ENCODE peak calls at places on chromosomes 4 and X, in eight cellular contexts. One of them, this sample, is unnamed.

GRCh38 chr4:120056249-120056648 is 10.4 kb downstream of the MAD2L1 start:
- DNase-seq in GM04504: peak; percentile 10
- DNase-seq in NCI-H1694 treated with DMSO at 0.1 percent for 48 hours: no peak
- DNase-seq in GM23248: peak; percentile 70
- DNase-seq in dorsolateral prefrontal cortex: no peak
- DNase-seq in stimulated activated CD4-positive, alpha-beta T cell treated with anti-CD3 and anti-CD28 coated beads, Interleukin-4, amount 100 ng/mL, for 48 hours: no peak
- DNase-seq in HCT116: no peak
- DNase-seq in activated T-helper 1 cell treated with anti-CD3 and anti-CD28 coated beads, Interleukin-12 subunit alpha, Interleukin-12 subunit beta, Interleukin-2, Interleukin-4 antibody, amounts not matched to agents 30 ng/mL and 10 ng/mL and 1 ng/mL, durations not matched to agents 14 hours and 24 hours and 36 hours: no peak
- DNase-seq in this sample: no peak

GRCh38 chr4:79540143-79540542 is 132.1 kb upstream of the GK2 start:
- DNase-seq in GM04504: no peak
- DNase-seq in NCI-H1694 treated with DMSO at 0.1 percent for 48 hours: no peak
- DNase-seq in GM23248: no peak
- DNase-seq in dorsolateral prefrontal cortex: no peak
- DNase-seq in stimulated activated CD4-positive, alpha-beta T cell treated with anti-CD3 and anti-CD28 coated beads, Interleukin-4, amount 100 ng/mL, for 48 hours: no peak
- DNase-seq in HCT116: no peak
- DNase-seq in activated T-helper 1 cell treated with anti-CD3 and anti-CD28 coated beads, Interleukin-12 subunit alpha, Interleukin-12 subunit beta, Interleukin-2, Interleukin-4 antibody, amounts not matched to agents 30 ng/mL and 10 ng/mL and 1 ng/mL, durations not matched to agents 14 hours and 24 hours and 36 hours: no peak
- DNase-seq in this sample: no peak

GRCh38 chrX:155048997-155049619 is 21.8 kb downstream of the CMC4 start:
- DNase-seq in GM04504: no peak
- DNase-seq in NCI-H1694 treated with DMSO at 0.1 percent for 48 hours: peak; percentile 34
- DNase-seq in GM23248: peak; percentile 66
- DNase-seq in dorsolateral prefrontal cortex: no peak
- DNase-seq in stimulated activated CD4-positive, alpha-beta T cell treated with anti-CD3 and anti-CD28 coated beads, Interleukin-4, amount 100 ng/mL, for 48 hours: peak; percentile 19
- DNase-seq in HCT116: no peak
- DNase-seq in activated T-helper 1 cell treated with anti-CD3 and anti-CD28 coated beads, Interleukin-12 subunit alpha, Interleukin-12 subunit beta, Interleukin-2, Interleukin-4 antibody, amounts not matched to agents 30 ng/mL and 10 ng/mL and 1 ng/mL, durations not matched to agents 14 hours and 24 hours and 36 hours: peak; percentile 13
- DNase-seq in this sample: no peak

GRCh38 chrX:71636438-71637252 is 18.3 kb upstream of the CXCR3 start:
- DNase-seq in GM04504: no peak
- DNase-seq in NCI-H1694 treated with DMSO at 0.1 percent for 48 hours: no peak
- DNase-seq in GM23248: no peak
- DNase-seq in dorsolateral prefrontal cortex: no peak
- DNase-seq in stimulated activated CD4-positive, alpha-beta T cell treated with anti-CD3 and anti-CD28 coated beads, Interleukin-4, amount 100 ng/mL, for 48 hours: no peak
- DNase-seq in HCT116: no peak
- DNase-seq in activated T-helper 1 cell treated with anti-CD3 and anti-CD28 coated beads, Interleukin-12 subunit alpha, Interleukin-12 subunit beta, Interleukin-2, Interleukin-4 antibody, amounts not matched to agents 30 ng/mL and 10 ng/mL and 1 ng/mL, durations not matched to agents 14 hours and 24 hours and 36 hours: no peak
- DNase-seq in this sample: no peak

GRCh38 chr4:176340871-176341685 is 21.3 kb downstream of the SPCS3 start:
- DNase-seq in GM04504: no peak
- DNase-seq in NCI-H1694 treated with DMSO at 0.1 percent for 48 hours: peak; percentile 4
- DNase-seq in GM23248: peak; percentile 72
- DNase-seq in dorsolateral prefrontal cortex: no peak
- DNase-seq in stimulated activated CD4-positive, alpha-beta T cell treated with anti-CD3 and anti-CD28 coated beads, Interleukin-4, amount 100 ng/mL, for 48 hours: no peak
- DNase-seq in HCT116: no peak
- DNase-seq in activated T-helper 1 cell treated with anti-CD3 and anti-CD28 coated beads, Interleukin-12 subunit alpha, Interleukin-12 subunit beta, Interleukin-2, Interleukin-4 antibody, amounts not matched to agents 30 ng/mL and 10 ng/mL and 1 ng/mL, durations not matched to agents 14 hours and 24 hours and 36 hours: no peak
- DNase-seq in this sample: no peak

GRCh38 chr4:99028187-99028586 is 32.7 kb downstream of the METAP1 start:
- DNase-seq in GM04504: peak; percentile 8
- DNase-seq in NCI-H1694 treated with DMSO at 0.1 percent for 48 hours: no peak
- DNase-seq in GM23248: peak; percentile 54
- DNase-seq in dorsolateral prefrontal cortex: no peak
- DNase-seq in stimulated activated CD4-positive, alpha-beta T cell treated with anti-CD3 and anti-CD28 coated beads, Interleukin-4, amount 100 ng/mL, for 48 hours: no peak
- DNase-seq in HCT116: no peak
- DNase-seq in activated T-helper 1 cell treated with anti-CD3 and anti-CD28 coated beads, Interleukin-12 subunit alpha, Interleukin-12 subunit beta, Interleukin-2, Interleukin-4 antibody, amounts not matched to agents 30 ng/mL and 10 ng/mL and 1 ng/mL, durations not matched to agents 14 hours and 24 hours and 36 hours: no peak
- DNase-seq in this sample: no peak

GRCh38 chrX:65035451-65035779 is 59.2 kb upstream of the ZC4H2 start:
- DNase-seq in GM04504: peak; percentile 9
- DNase-seq in NCI-H1694 treated with DMSO at 0.1 percent for 48 hours: no peak
- DNase-seq in GM23248: peak; percentile 74
- DNase-seq in dorsolateral prefrontal cortex: no peak
- DNase-seq in stimulated activated CD4-positive, alpha-beta T cell treated with anti-CD3 and anti-CD28 coated beads, Interleukin-4, amount 100 ng/mL, for 48 hours: no peak
- DNase-seq in HCT116: no peak
- DNase-seq in activated T-helper 1 cell treated with anti-CD3 and anti-CD28 coated beads, Interleukin-12 subunit alpha, Interleukin-12 subunit beta, Interleukin-2, Interleukin-4 antibody, amounts not matched to agents 30 ng/mL and 10 ng/mL and 1 ng/mL, durations not matched to agents 14 hours and 24 hours and 36 hours: no peak
- DNase-seq in this sample: no peak

GRCh38 chr4:76851375-76851774 is 46.6 kb downstream of the SOWAHB start:
- DNase-seq in GM04504: no peak
- DNase-seq in NCI-H1694 treated with DMSO at 0.1 percent for 48 hours: no peak
- DNase-seq in GM23248: no peak
- DNase-seq in dorsolateral prefrontal cortex: no peak
- DNase-seq in stimulated activated CD4-positive, alpha-beta T cell treated with anti-CD3 and anti-CD28 coated beads, Interleukin-4, amount 100 ng/mL, for 48 hours: no peak
- DNase-seq in HCT116: no peak
- DNase-seq in activated T-helper 1 cell treated with anti-CD3 and anti-CD28 coated beads, Interleukin-12 subunit alpha, Interleukin-12 subunit beta, Interleukin-2, Interleukin-4 antibody, amounts not matched to agents 30 ng/mL and 10 ng/mL and 1 ng/mL, durations not matched to agents 14 hours and 24 hours and 36 hours: no peak
- DNase-seq in this sample: no peak

GRCh38 chr4:152014280-152014679 is 253.5 kb upstream of the GATB start:
- DNase-seq in GM04504: no peak
- DNase-seq in NCI-H1694 treated with DMSO at 0.1 percent for 48 hours: no peak
- DNase-seq in GM23248: no peak
- DNase-seq in dorsolateral prefrontal cortex: no peak
- DNase-seq in stimulated activated CD4-positive, alpha-beta T cell treated with anti-CD3 and anti-CD28 coated beads, Interleukin-4, amount 100 ng/mL, for 48 hours: peak; percentile 33
- DNase-seq in HCT116: no peak
- DNase-seq in activated T-helper 1 cell treated with anti-CD3 and anti-CD28 coated beads, Interleukin-12 subunit alpha, Interleukin-12 subunit beta, Interleukin-2, Interleukin-4 antibody, amounts not matched to agents 30 ng/mL and 10 ng/mL and 1 ng/mL, durations not matched to agents 14 hours and 24 hours and 36 hours: peak; percentile 54
- DNase-seq in this sample: no peak

GRCh38 chr4:45350438-45350837 is 624.1 kb upstream of the GNPDA2 start:
- DNase-seq in GM04504: no peak
- DNase-seq in NCI-H1694 treated with DMSO at 0.1 percent for 48 hours: no peak
- DNase-seq in GM23248: peak; percentile 43
- DNase-seq in dorsolateral prefrontal cortex: no peak
- DNase-seq in stimulated activated CD4-positive, alpha-beta T cell treated with anti-CD3 and anti-CD28 coated beads, Interleukin-4, amount 100 ng/mL, for 48 hours: no peak
- DNase-seq in HCT116: no peak
- DNase-seq in activated T-helper 1 cell treated with anti-CD3 and anti-CD28 coated beads, Interleukin-12 subunit alpha, Interleukin-12 subunit beta, Interleukin-2, Interleukin-4 antibody, amounts not matched to agents 30 ng/mL and 10 ng/mL and 1 ng/mL, durations not matched to agents 14 hours and 24 hours and 36 hours: no peak
- DNase-seq in this sample: no peak

GRCh38 chr4:157141976-157142375 is 66.0 kb downstream of the GLRB start:
- DNase-seq in GM04504: no peak
- DNase-seq in NCI-H1694 treated with DMSO at 0.1 percent for 48 hours: no peak
- DNase-seq in GM23248: no peak
- DNase-seq in dorsolateral prefrontal cortex: no peak
- DNase-seq in stimulated activated CD4-positive, alpha-beta T cell treated with anti-CD3 and anti-CD28 coated beads, Interleukin-4, amount 100 ng/mL, for 48 hours: no peak
- DNase-seq in HCT116: no peak
- DNase-seq in activated T-helper 1 cell treated with anti-CD3 and anti-CD28 coated beads, Interleukin-12 subunit alpha, Interleukin-12 subunit beta, Interleukin-2, Interleukin-4 antibody, amounts not matched to agents 30 ng/mL and 10 ng/mL and 1 ng/mL, durations not matched to agents 14 hours and 24 hours and 36 hours: no peak
- DNase-seq in this sample: no peak

GRCh38 chr4:152696764-152697250 is 17.0 kb upstream of the TMEM154 start:
- DNase-seq in GM04504: no peak
- DNase-seq in NCI-H1694 treated with DMSO at 0.1 percent for 48 hours: no peak
- DNase-seq in GM23248: peak; percentile 79
- DNase-seq in dorsolateral prefrontal cortex: no peak
- DNase-seq in stimulated activated CD4-positive, alpha-beta T cell treated with anti-CD3 and anti-CD28 coated beads, Interleukin-4, amount 100 ng/mL, for 48 hours: peak; percentile 52
- DNase-seq in HCT116: peak; percentile 54
- DNase-seq in activated T-helper 1 cell treated with anti-CD3 and anti-CD28 coated beads, Interleukin-12 subunit alpha, Interleukin-12 subunit beta, Interleukin-2, Interleukin-4 antibody, amounts not matched to agents 30 ng/mL and 10 ng/mL and 1 ng/mL, durations not matched to agents 14 hours and 24 hours and 36 hours: peak; percentile 64
- DNase-seq in this sample: peak; percentile 73

GRCh38 chr4:156746111-156746510 is 225.5 kb downstream of the PDGFC start:
- DNase-seq in GM04504: no peak
- DNase-seq in NCI-H1694 treated with DMSO at 0.1 percent for 48 hours: no peak
- DNase-seq in GM23248: no peak
- DNase-seq in dorsolateral prefrontal cortex: no peak
- DNase-seq in stimulated activated CD4-positive, alpha-beta T cell treated with anti-CD3 and anti-CD28 coated beads, Interleukin-4, amount 100 ng/mL, for 48 hours: no peak
- DNase-seq in HCT116: no peak
- DNase-seq in activated T-helper 1 cell treated with anti-CD3 and anti-CD28 coated beads, Interleukin-12 subunit alpha, Interleukin-12 subunit beta, Interleukin-2, Interleukin-4 antibody, amounts not matched to agents 30 ng/mL and 10 ng/mL and 1 ng/mL, durations not matched to agents 14 hours and 24 hours and 36 hours: no peak
- DNase-seq in this sample: no peak

GRCh38 chr4:59945277-59945676 is 1254.8 kb upstream of the ADGRL3 start:
- DNase-seq in GM04504: no peak
- DNase-seq in NCI-H1694 treated with DMSO at 0.1 percent for 48 hours: no peak
- DNase-seq in GM23248: peak; percentile 1
- DNase-seq in dorsolateral prefrontal cortex: no peak
- DNase-seq in stimulated activated CD4-positive, alpha-beta T cell treated with anti-CD3 and anti-CD28 coated beads, Interleukin-4, amount 100 ng/mL, for 48 hours: no peak
- DNase-seq in HCT116: no peak
- DNase-seq in activated T-helper 1 cell treated with anti-CD3 and anti-CD28 coated beads, Interleukin-12 subunit alpha, Interleukin-12 subunit beta, Interleukin-2, Interleukin-4 antibody, amounts not matched to agents 30 ng/mL and 10 ng/mL and 1 ng/mL, durations not matched to agents 14 hours and 24 hours and 36 hours: no peak
- DNase-seq in this sample: peak; percentile 15

GRCh38 chr4:4746444-4746843 is 113.0 kb upstream of the MSX1 start:
- DNase-seq in GM04504: no peak
- DNase-seq in NCI-H1694 treated with DMSO at 0.1 percent for 48 hours: no peak
- DNase-seq in GM23248: no peak
- DNase-seq in dorsolateral prefrontal cortex: no peak
- DNase-seq in stimulated activated CD4-positive, alpha-beta T cell treated with anti-CD3 and anti-CD28 coated beads, Interleukin-4, amount 100 ng/mL, for 48 hours: no peak
- DNase-seq in HCT116: no peak
- DNase-seq in activated T-helper 1 cell treated with anti-CD3 and anti-CD28 coated beads, Interleukin-12 subunit alpha, Interleukin-12 subunit beta, Interleukin-2, Interleukin-4 antibody, amounts not matched to agents 30 ng/mL and 10 ng/mL and 1 ng/mL, durations not matched to agents 14 hours and 24 hours and 36 hours: no peak
- DNase-seq in this sample: no peak

GRCh38 chr4:25861951-25862410 is 807 bp downstream of the SEL1L3 start:
- DNase-seq in GM04504: no peak
- DNase-seq in NCI-H1694 treated with DMSO at 0.1 percent for 48 hours: no peak
- DNase-seq in GM23248: peak; percentile 70
- DNase-seq in dorsolateral prefrontal cortex: no peak
- DNase-seq in stimulated activated CD4-positive, alpha-beta T cell treated with anti-CD3 and anti-CD28 coated beads, Interleukin-4, amount 100 ng/mL, for 48 hours: no peak
- DNase-seq in HCT116: no peak
- DNase-seq in activated T-helper 1 cell treated with anti-CD3 and anti-CD28 coated beads, Interleukin-12 subunit alpha, Interleukin-12 subunit beta, Interleukin-2, Interleukin-4 antibody, amounts not matched to agents 30 ng/mL and 10 ng/mL and 1 ng/mL, durations not matched to agents 14 hours and 24 hours and 36 hours: peak; percentile 27
- DNase-seq in this sample: no peak

GRCh38 chrX:56232221-56233082 is at the start of gene KLF8:
- DNase-seq in GM04504: no peak
- DNase-seq in NCI-H1694 treated with DMSO at 0.1 percent for 48 hours: no peak
- DNase-seq in GM23248: peak; percentile 56
- DNase-seq in dorsolateral prefrontal cortex: no peak
- DNase-seq in stimulated activated CD4-positive, alpha-beta T cell treated with anti-CD3 and anti-CD28 coated beads, Interleukin-4, amount 100 ng/mL, for 48 hours: peak; percentile 30
- DNase-seq in HCT116: peak; percentile 8
- DNase-seq in activated T-helper 1 cell treated with anti-CD3 and anti-CD28 coated beads, Interleukin-12 subunit alpha, Interleukin-12 subunit beta, Interleukin-2, Interleukin-4 antibody, amounts not matched to agents 30 ng/mL and 10 ng/mL and 1 ng/mL, durations not matched to agents 14 hours and 24 hours and 36 hours: peak; percentile 25
- DNase-seq in this sample: peak; percentile 19

GRCh38 chr4:85419103-85419502 is 55.8 kb upstream of the ARHGAP24 start:
- DNase-seq in GM04504: no peak
- DNase-seq in NCI-H1694 treated with DMSO at 0.1 percent for 48 hours: no peak
- DNase-seq in GM23248: no peak
- DNase-seq in dorsolateral prefrontal cortex: no peak
- DNase-seq in stimulated activated CD4-positive, alpha-beta T cell treated with anti-CD3 and anti-CD28 coated beads, Interleukin-4, amount 100 ng/mL, for 48 hours: no peak
- DNase-seq in HCT116: no peak
- DNase-seq in activated T-helper 1 cell treated with anti-CD3 and anti-CD28 coated beads, Interleukin-12 subunit alpha, Interleukin-12 subunit beta, Interleukin-2, Interleukin-4 antibody, amounts not matched to agents 30 ng/mL and 10 ng/mL and 1 ng/mL, durations not matched to agents 14 hours and 24 hours and 36 hours: no peak
- DNase-seq in this sample: no peak

GRCh38 chr4:81635747-81636146 is 164.0 kb upstream of the RASGEF1B start:
- DNase-seq in GM04504: no peak
- DNase-seq in NCI-H1694 treated with DMSO at 0.1 percent for 48 hours: no peak
- DNase-seq in GM23248: no peak
- DNase-seq in dorsolateral prefrontal cortex: no peak
- DNase-seq in stimulated activated CD4-positive, alpha-beta T cell treated with anti-CD3 and anti-CD28 coated beads, Interleukin-4, amount 100 ng/mL, for 48 hours: no peak
- DNase-seq in HCT116: peak; percentile 3
- DNase-seq in activated T-helper 1 cell treated with anti-CD3 and anti-CD28 coated beads, Interleukin-12 subunit alpha, Interleukin-12 subunit beta, Interleukin-2, Interleukin-4 antibody, amounts not matched to agents 30 ng/mL and 10 ng/mL and 1 ng/mL, durations not matched to agents 14 hours and 24 hours and 36 hours: no peak
- DNase-seq in this sample: no peak

GRCh38 chrX:24023972-24024664 is 2.9 kb downstream of the KLHL15 start:
- DNase-seq in GM04504: no peak
- DNase-seq in NCI-H1694 treated with DMSO at 0.1 percent for 48 hours: peak; percentile 31
- DNase-seq in GM23248: peak; percentile 52
- DNase-seq in dorsolateral prefrontal cortex: no peak
- DNase-seq in stimulated activated CD4-positive, alpha-beta T cell treated with anti-CD3 and anti-CD28 coated beads, Interleukin-4, amount 100 ng/mL, for 48 hours: no peak
- DNase-seq in HCT116: no peak
- DNase-seq in activated T-helper 1 cell treated with anti-CD3 and anti-CD28 coated beads, Interleukin-12 subunit alpha, Interleukin-12 subunit beta, Interleukin-2, Interleukin-4 antibody, amounts not matched to agents 30 ng/mL and 10 ng/mL and 1 ng/mL, durations not matched to agents 14 hours and 24 hours and 36 hours: no peak
- DNase-seq in this sample: no peak

GRCh38 chr4:111718763-111719537 is 426.3 kb upstream of the FAM241A start:
- DNase-seq in GM04504: no peak
- DNase-seq in NCI-H1694 treated with DMSO at 0.1 percent for 48 hours: no peak
- DNase-seq in GM23248: no peak
- DNase-seq in dorsolateral prefrontal cortex: no peak
- DNase-seq in stimulated activated CD4-positive, alpha-beta T cell treated with anti-CD3 and anti-CD28 coated beads, Interleukin-4, amount 100 ng/mL, for 48 hours: no peak
- DNase-seq in HCT116: no peak
- DNase-seq in activated T-helper 1 cell treated with anti-CD3 and anti-CD28 coated beads, Interleukin-12 subunit alpha, Interleukin-12 subunit beta, Interleukin-2, Interleukin-4 antibody, amounts not matched to agents 30 ng/mL and 10 ng/mL and 1 ng/mL, durations not matched to agents 14 hours and 24 hours and 36 hours: no peak
- DNase-seq in this sample: no peak

GRCh38 chr4:6324999-6325790 is 55.5 kb downstream of the WFS1 start:
- DNase-seq in GM04504: no peak
- DNase-seq in NCI-H1694 treated with DMSO at 0.1 percent for 48 hours: no peak
- DNase-seq in GM23248: peak; percentile 79
- DNase-seq in dorsolateral prefrontal cortex: no peak
- DNase-seq in stimulated activated CD4-positive, alpha-beta T cell treated with anti-CD3 and anti-CD28 coated beads, Interleukin-4, amount 100 ng/mL, for 48 hours: no peak
- DNase-seq in HCT116: no peak
- DNase-seq in activated T-helper 1 cell treated with anti-CD3 and anti-CD28 coated beads, Interleukin-12 subunit alpha, Interleukin-12 subunit beta, Interleukin-2, Interleukin-4 antibody, amounts not matched to agents 30 ng/mL and 10 ng/mL and 1 ng/mL, durations not matched to agents 14 hours and 24 hours and 36 hours: no peak
- DNase-seq in this sample: peak; percentile 52

GRCh38 chrX:106999002-106999975 is 723 bp downstream of the MORC4 start:
- DNase-seq in GM04504: peak; percentile 27
- DNase-seq in NCI-H1694 treated with DMSO at 0.1 percent for 48 hours: peak; percentile 40
- DNase-seq in GM23248: peak; percentile 77
- DNase-seq in dorsolateral prefrontal cortex: peak; percentile 28
- DNase-seq in stimulated activated CD4-positive, alpha-beta T cell treated with anti-CD3 and anti-CD28 coated beads, Interleukin-4, amount 100 ng/mL, for 48 hours: peak; percentile 20
- DNase-seq in HCT116: peak; percentile 22
- DNase-seq in activated T-helper 1 cell treated with anti-CD3 and anti-CD28 coated beads, Interleukin-12 subunit alpha, Interleukin-12 subunit beta, Interleukin-2, Interleukin-4 antibody, amounts not matched to agents 30 ng/mL and 10 ng/mL and 1 ng/mL, durations not matched to agents 14 hours and 24 hours and 36 hours: peak; percentile 12
- DNase-seq in this sample: no peak